ENCODE peak calls at places on chromosomes 1 and 21, in ten cellular contexts. One of them, this sample, is unnamed.

GRCh38 chr1:12171206-12172041 is 4.6 kb downstream of the TNFRSF1B start:
- DNase-seq in fibroblast of pulmonary artery: no peak
- DNase-seq in EH: no peak
- DNase-seq in body of pancreas: no peak
- DNase-seq in CD8-positive, alpha-beta T cell: no peak
- DNase-seq in stimulated activated CD4-positive, alpha-beta T cell treated with anti-CD3 and anti-CD28 coated beads, TNF-alpha, amount 100 ng/mL, for 4 hours: no peak
- DNase-seq in AG04449: no peak
- DNase-seq in nucleus accumbens: no peak
- DNase-seq in SHP77 treated with DMSO at 0.1 percent for 48 hours: no peak
- DNase-seq in stimulated activated CD8-positive, alpha-beta memory T cell treated with anti-CD3 and anti-CD28 coated beads, Interleukin-7, amount 100 ng/mL, for 48 hours: no peak
- DNase-seq in this sample: no peak

GRCh38 chr1:154747841-154748766 is 122.0 kb downstream of the KCNN3 start:
- DNase-seq in fibroblast of pulmonary artery: peak
- DNase-seq in EH: peak
- DNase-seq in body of pancreas: no peak
- DNase-seq in CD8-positive, alpha-beta T cell: peak
- DNase-seq in stimulated activated CD4-positive, alpha-beta T cell treated with anti-CD3 and anti-CD28 coated beads, TNF-alpha, amount 100 ng/mL, for 4 hours: peak
- DNase-seq in AG04449: no peak
- DNase-seq in nucleus accumbens: peak
- DNase-seq in SHP77 treated with DMSO at 0.1 percent for 48 hours: no peak
- DNase-seq in stimulated activated CD8-positive, alpha-beta memory T cell treated with anti-CD3 and anti-CD28 coated beads, Interleukin-7, amount 100 ng/mL, for 48 hours: peak
- DNase-seq in this sample: no peak

GRCh38 chr1:54695221-54695620 is 20.4 kb upstream of the TTC4 start:
- DNase-seq in fibroblast of pulmonary artery: no peak
- DNase-seq in EH: no peak
- DNase-seq in body of pancreas: no peak
- DNase-seq in CD8-positive, alpha-beta T cell: no peak
- DNase-seq in stimulated activated CD4-positive, alpha-beta T cell treated with anti-CD3 and anti-CD28 coated beads, TNF-alpha, amount 100 ng/mL, for 4 hours: no peak
- DNase-seq in AG04449: no peak
- DNase-seq in nucleus accumbens: no peak
- DNase-seq in SHP77 treated with DMSO at 0.1 percent for 48 hours: no peak
- DNase-seq in stimulated activated CD8-positive, alpha-beta memory T cell treated with anti-CD3 and anti-CD28 coated beads, Interleukin-7, amount 100 ng/mL, for 48 hours: no peak
- DNase-seq in this sample: no peak

GRCh38 chr1:57262472-57262871 is 161.4 kb downstream of the DAB1 start:
- DNase-seq in fibroblast of pulmonary artery: no peak
- DNase-seq in EH: no peak
- DNase-seq in body of pancreas: no peak
- DNase-seq in CD8-positive, alpha-beta T cell: no peak
- DNase-seq in stimulated activated CD4-positive, alpha-beta T cell treated with anti-CD3 and anti-CD28 coated beads, TNF-alpha, amount 100 ng/mL, for 4 hours: no peak
- DNase-seq in AG04449: no peak
- DNase-seq in nucleus accumbens: no peak
- DNase-seq in SHP77 treated with DMSO at 0.1 percent for 48 hours: no peak
- DNase-seq in stimulated activated CD8-positive, alpha-beta memory T cell treated with anti-CD3 and anti-CD28 coated beads, Interleukin-7, amount 100 ng/mL, for 48 hours: no peak
- DNase-seq in this sample: no peak

GRCh38 chr21:35190201-35190701 is 141.1 kb upstream of the RUNX1 start:
- DNase-seq in fibroblast of pulmonary artery: no peak
- DNase-seq in EH: peak
- DNase-seq in body of pancreas: no peak
- DNase-seq in CD8-positive, alpha-beta T cell: no peak
- DNase-seq in stimulated activated CD4-positive, alpha-beta T cell treated with anti-CD3 and anti-CD28 coated beads, TNF-alpha, amount 100 ng/mL, for 4 hours: no peak
- DNase-seq in AG04449: no peak
- DNase-seq in nucleus accumbens: no peak
- DNase-seq in SHP77 treated with DMSO at 0.1 percent for 48 hours: no peak
- DNase-seq in stimulated activated CD8-positive, alpha-beta memory T cell treated with anti-CD3 and anti-CD28 coated beads, Interleukin-7, amount 100 ng/mL, for 48 hours: no peak
- DNase-seq in this sample: peak

GRCh38 chr1:17877316-17877715 is 122.2 kb downstream of the ACTL8 start:
- DNase-seq in fibroblast of pulmonary artery: no peak
- DNase-seq in EH: no peak
- DNase-seq in body of pancreas: no peak
- DNase-seq in CD8-positive, alpha-beta T cell: no peak
- DNase-seq in stimulated activated CD4-positive, alpha-beta T cell treated with anti-CD3 and anti-CD28 coated beads, TNF-alpha, amount 100 ng/mL, for 4 hours: no peak
- DNase-seq in AG04449: no peak
- DNase-seq in nucleus accumbens: no peak
- DNase-seq in SHP77 treated with DMSO at 0.1 percent for 48 hours: no peak
- DNase-seq in stimulated activated CD8-positive, alpha-beta memory T cell treated with anti-CD3 and anti-CD28 coated beads, Interleukin-7, amount 100 ng/mL, for 48 hours: no peak
- DNase-seq in this sample: no peak

GRCh38 chr1:27547220-27548116 is 56.5 kb downstream of the AHDC1 start:
- DNase-seq in fibroblast of pulmonary artery: no peak
- DNase-seq in EH: no peak
- DNase-seq in body of pancreas: no peak
- DNase-seq in CD8-positive, alpha-beta T cell: no peak
- DNase-seq in stimulated activated CD4-positive, alpha-beta T cell treated with anti-CD3 and anti-CD28 coated beads, TNF-alpha, amount 100 ng/mL, for 4 hours: no peak
- DNase-seq in AG04449: no peak
- DNase-seq in nucleus accumbens: no peak
- DNase-seq in SHP77 treated with DMSO at 0.1 percent for 48 hours: no peak
- DNase-seq in stimulated activated CD8-positive, alpha-beta memory T cell treated with anti-CD3 and anti-CD28 coated beads, Interleukin-7, amount 100 ng/mL, for 48 hours: no peak
- DNase-seq in this sample: no peak

GRCh38 chr1:151574575-151575529 is 34.7 kb downstream of the TUFT1 start:
- DNase-seq in fibroblast of pulmonary artery: peak
- DNase-seq in EH: peak
- DNase-seq in body of pancreas: no peak
- DNase-seq in CD8-positive, alpha-beta T cell: no peak
- DNase-seq in stimulated activated CD4-positive, alpha-beta T cell treated with anti-CD3 and anti-CD28 coated beads, TNF-alpha, amount 100 ng/mL, for 4 hours: no peak
- DNase-seq in AG04449: no peak
- DNase-seq in nucleus accumbens: no peak
- DNase-seq in SHP77 treated with DMSO at 0.1 percent for 48 hours: no peak
- DNase-seq in stimulated activated CD8-positive, alpha-beta memory T cell treated with anti-CD3 and anti-CD28 coated beads, Interleukin-7, amount 100 ng/mL, for 48 hours: peak
- DNase-seq in this sample: peak

GRCh38 chr1:116178837-116179236 is 67.6 kb downstream of the MAB21L3 start:
- DNase-seq in fibroblast of pulmonary artery: no peak
- DNase-seq in EH: no peak
- DNase-seq in body of pancreas: peak
- DNase-seq in CD8-positive, alpha-beta T cell: no peak
- DNase-seq in stimulated activated CD4-positive, alpha-beta T cell treated with anti-CD3 and anti-CD28 coated beads, TNF-alpha, amount 100 ng/mL, for 4 hours: no peak
- DNase-seq in AG04449: no peak
- DNase-seq in nucleus accumbens: no peak
- DNase-seq in SHP77 treated with DMSO at 0.1 percent for 48 hours: no peak
- DNase-seq in stimulated activated CD8-positive, alpha-beta memory T cell treated with anti-CD3 and anti-CD28 coated beads, Interleukin-7, amount 100 ng/mL, for 48 hours: no peak
- DNase-seq in this sample: no peak

GRCh38 chr1:115063238-115063901 is 25.9 kb downstream of the TSPAN2 start:
- DNase-seq in fibroblast of pulmonary artery: no peak
- DNase-seq in EH: peak
- DNase-seq in body of pancreas: no peak
- DNase-seq in CD8-positive, alpha-beta T cell: no peak
- DNase-seq in stimulated activated CD4-positive, alpha-beta T cell treated with anti-CD3 and anti-CD28 coated beads, TNF-alpha, amount 100 ng/mL, for 4 hours: no peak
- DNase-seq in AG04449: no peak
- DNase-seq in nucleus accumbens: no peak
- DNase-seq in SHP77 treated with DMSO at 0.1 percent for 48 hours: no peak
- DNase-seq in stimulated activated CD8-positive, alpha-beta memory T cell treated with anti-CD3 and anti-CD28 coated beads, Interleukin-7, amount 100 ng/mL, for 48 hours: no peak
- DNase-seq in this sample: no peak

GRCh38 chr1:204863024-204863423 is 7.6 kb upstream of the NFASC start:
- DNase-seq in fibroblast of pulmonary artery: no peak
- DNase-seq in EH: no peak
- DNase-seq in body of pancreas: no peak
- DNase-seq in CD8-positive, alpha-beta T cell: no peak
- DNase-seq in stimulated activated CD4-positive, alpha-beta T cell treated with anti-CD3 and anti-CD28 coated beads, TNF-alpha, amount 100 ng/mL, for 4 hours: no peak
- DNase-seq in AG04449: no peak
- DNase-seq in nucleus accumbens: no peak
- DNase-seq in SHP77 treated with DMSO at 0.1 percent for 48 hours: no peak
- DNase-seq in stimulated activated CD8-positive, alpha-beta memory T cell treated with anti-CD3 and anti-CD28 coated beads, Interleukin-7, amount 100 ng/mL, for 48 hours: no peak
- DNase-seq in this sample: no peak

GRCh38 chr1:84298688-84299535 is 2.6 kb upstream of the SAMD13 start:
- DNase-seq in fibroblast of pulmonary artery: peak
- DNase-seq in EH: peak
- DNase-seq in body of pancreas: peak
- DNase-seq in CD8-positive, alpha-beta T cell: peak
- DNase-seq in stimulated activated CD4-positive, alpha-beta T cell treated with anti-CD3 and anti-CD28 coated beads, TNF-alpha, amount 100 ng/mL, for 4 hours: no peak
- DNase-seq in AG04449: no peak
- DNase-seq in nucleus accumbens: peak
- DNase-seq in SHP77 treated with DMSO at 0.1 percent for 48 hours: peak
- DNase-seq in stimulated activated CD8-positive, alpha-beta memory T cell treated with anti-CD3 and anti-CD28 coated beads, Interleukin-7, amount 100 ng/mL, for 48 hours: no peak
- DNase-seq in this sample: peak

GRCh38 chr1:109484519-109484975 is 842 bp downstream of the ATXN7L2 start:
- DNase-seq in fibroblast of pulmonary artery: no peak
- DNase-seq in EH: peak
- DNase-seq in body of pancreas: no peak
- DNase-seq in CD8-positive, alpha-beta T cell: no peak
- DNase-seq in stimulated activated CD4-positive, alpha-beta T cell treated with anti-CD3 and anti-CD28 coated beads, TNF-alpha, amount 100 ng/mL, for 4 hours: no peak
- DNase-seq in AG04449: no peak
- DNase-seq in nucleus accumbens: no peak
- DNase-seq in SHP77 treated with DMSO at 0.1 percent for 48 hours: no peak
- DNase-seq in stimulated activated CD8-positive, alpha-beta memory T cell treated with anti-CD3 and anti-CD28 coated beads, Interleukin-7, amount 100 ng/mL, for 48 hours: no peak
- DNase-seq in this sample: no peak

GRCh38 chr1:85024736-85025135 is 23.6 kb downstream of the MCOLN3 start:
- DNase-seq in fibroblast of pulmonary artery: no peak
- DNase-seq in EH: no peak
- DNase-seq in body of pancreas: no peak
- DNase-seq in CD8-positive, alpha-beta T cell: no peak
- DNase-seq in stimulated activated CD4-positive, alpha-beta T cell treated with anti-CD3 and anti-CD28 coated beads, TNF-alpha, amount 100 ng/mL, for 4 hours: no peak
- DNase-seq in AG04449: no peak
- DNase-seq in nucleus accumbens: no peak
- DNase-seq in SHP77 treated with DMSO at 0.1 percent for 48 hours: no peak
- DNase-seq in stimulated activated CD8-positive, alpha-beta memory T cell treated with anti-CD3 and anti-CD28 coated beads, Interleukin-7, amount 100 ng/mL, for 48 hours: no peak
- DNase-seq in this sample: no peak

GRCh38 chr1:194273660-194274059 is 1087.2 kb upstream of the B3GALT2 start:
- DNase-seq in fibroblast of pulmonary artery: no peak
- DNase-seq in EH: no peak
- DNase-seq in body of pancreas: no peak
- DNase-seq in CD8-positive, alpha-beta T cell: no peak
- DNase-seq in stimulated activated CD4-positive, alpha-beta T cell treated with anti-CD3 and anti-CD28 coated beads, TNF-alpha, amount 100 ng/mL, for 4 hours: no peak
- DNase-seq in AG04449: no peak
- DNase-seq in nucleus accumbens: no peak
- DNase-seq in SHP77 treated with DMSO at 0.1 percent for 48 hours: no peak
- DNase-seq in stimulated activated CD8-positive, alpha-beta memory T cell treated with anti-CD3 and anti-CD28 coated beads, Interleukin-7, amount 100 ng/mL, for 48 hours: no peak
- DNase-seq in this sample: no peak

GRCh38 chr1:8876099-8876496 is 2.4 kb downstream of the ENO1 start:
- DNase-seq in fibroblast of pulmonary artery: no peak
- DNase-seq in EH: no peak
- DNase-seq in body of pancreas: no peak
- DNase-seq in CD8-positive, alpha-beta T cell: no peak
- DNase-seq in stimulated activated CD4-positive, alpha-beta T cell treated with anti-CD3 and anti-CD28 coated beads, TNF-alpha, amount 100 ng/mL, for 4 hours: no peak
- DNase-seq in AG04449: no peak
- DNase-seq in nucleus accumbens: no peak
- DNase-seq in SHP77 treated with DMSO at 0.1 percent for 48 hours: no peak
- DNase-seq in stimulated activated CD8-positive, alpha-beta memory T cell treated with anti-CD3 and anti-CD28 coated beads, Interleukin-7, amount 100 ng/mL, for 48 hours: no peak
- DNase-seq in this sample: no peak

GRCh38 chr1:201450721-201451291 is 18.2 kb downstream of the PHLDA3 start:
- DNase-seq in fibroblast of pulmonary artery: peak
- DNase-seq in EH: peak
- DNase-seq in body of pancreas: peak
- DNase-seq in CD8-positive, alpha-beta T cell: no peak
- DNase-seq in stimulated activated CD4-positive, alpha-beta T cell treated with anti-CD3 and anti-CD28 coated beads, TNF-alpha, amount 100 ng/mL, for 4 hours: no peak
- DNase-seq in AG04449: no peak
- DNase-seq in nucleus accumbens: peak
- DNase-seq in SHP77 treated with DMSO at 0.1 percent for 48 hours: no peak
- DNase-seq in stimulated activated CD8-positive, alpha-beta memory T cell treated with anti-CD3 and anti-CD28 coated beads, Interleukin-7, amount 100 ng/mL, for 48 hours: no peak
- DNase-seq in this sample: no peak

GRCh38 chr1:224632381-224632871 is 16.3 kb downstream of the CNIH3 start:
- DNase-seq in fibroblast of pulmonary artery: peak
- DNase-seq in EH: peak
- DNase-seq in body of pancreas: peak
- DNase-seq in CD8-positive, alpha-beta T cell: no peak
- DNase-seq in stimulated activated CD4-positive, alpha-beta T cell treated with anti-CD3 and anti-CD28 coated beads, TNF-alpha, amount 100 ng/mL, for 4 hours: no peak
- DNase-seq in AG04449: no peak
- DNase-seq in nucleus accumbens: no peak
- DNase-seq in SHP77 treated with DMSO at 0.1 percent for 48 hours: no peak
- DNase-seq in stimulated activated CD8-positive, alpha-beta memory T cell treated with anti-CD3 and anti-CD28 coated beads, Interleukin-7, amount 100 ng/mL, for 48 hours: no peak
- DNase-seq in this sample: no peak

GRCh38 chr21:44891631-44892031 is 18.1 kb upstream of the PTTG1IP start:
- DNase-seq in fibroblast of pulmonary artery: no peak
- DNase-seq in EH: no peak
- DNase-seq in body of pancreas: no peak
- DNase-seq in CD8-positive, alpha-beta T cell: no peak
- DNase-seq in stimulated activated CD4-positive, alpha-beta T cell treated with anti-CD3 and anti-CD28 coated beads, TNF-alpha, amount 100 ng/mL, for 4 hours: no peak
- DNase-seq in AG04449: no peak
- DNase-seq in nucleus accumbens: no peak
- DNase-seq in SHP77 treated with DMSO at 0.1 percent for 48 hours: no peak
- DNase-seq in stimulated activated CD8-positive, alpha-beta memory T cell treated with anti-CD3 and anti-CD28 coated beads, Interleukin-7, amount 100 ng/mL, for 48 hours: no peak
- DNase-seq in this sample: no peak

GRCh38 chr1:156760092-156760795 is 7.1 kb upstream of the PRCC start:
- DNase-seq in fibroblast of pulmonary artery: no peak
- DNase-seq in EH: no peak
- DNase-seq in body of pancreas: no peak
- DNase-seq in CD8-positive, alpha-beta T cell: no peak
- DNase-seq in stimulated activated CD4-positive, alpha-beta T cell treated with anti-CD3 and anti-CD28 coated beads, TNF-alpha, amount 100 ng/mL, for 4 hours: no peak
- DNase-seq in AG04449: no peak
- DNase-seq in nucleus accumbens: no peak
- DNase-seq in SHP77 treated with DMSO at 0.1 percent for 48 hours: no peak
- DNase-seq in stimulated activated CD8-positive, alpha-beta memory T cell treated with anti-CD3 and anti-CD28 coated beads, Interleukin-7, amount 100 ng/mL, for 48 hours: no peak
- DNase-seq in this sample: no peak

GRCh38 chr1:155170101-155170785 is 2.9 kb downstream of the KRTCAP2 start:
- DNase-seq in fibroblast of pulmonary artery: no peak
- DNase-seq in EH: no peak
- DNase-seq in body of pancreas: no peak
- DNase-seq in CD8-positive, alpha-beta T cell: no peak
- DNase-seq in stimulated activated CD4-positive, alpha-beta T cell treated with anti-CD3 and anti-CD28 coated beads, TNF-alpha, amount 100 ng/mL, for 4 hours: no peak
- DNase-seq in AG04449: no peak
- DNase-seq in nucleus accumbens: no peak
- DNase-seq in SHP77 treated with DMSO at 0.1 percent for 48 hours: no peak
- DNase-seq in stimulated activated CD8-positive, alpha-beta memory T cell treated with anti-CD3 and anti-CD28 coated beads, Interleukin-7, amount 100 ng/mL, for 48 hours: no peak
- DNase-seq in this sample: no peak